ENCODE peak calls at places on chromosome 19, in six cellular contexts. F is colonic mucosa, O is endothelial cell of umbilical vein, X is IMR-90, C is thoracic aorta, R is ascending aorta. T is an unnamed sample.

GRCh38 chr19:20776083-20777076 is at the start of gene ZNF66:
- DNase-seq in F (peak), O (peak), X (peak), C (peak), R (peak), T (peak)

GRCh38 chr19:41877490-41877876 is 404 bp downstream of the CD79A start:
- DNase-seq in F (no peak), O (no peak), X (no peak), C (no peak), R (no peak), T (no peak)

GRCh38 chr19:43755256-43755801 is 567 bp upstream of the SMG9 start:
- DNase-seq in F (peak), O (peak), X (peak), C (no peak), R (no peak), T (peak)

GRCh38 chr19:47707135-47707925 is 5.9 kb upstream of the EHD2 start:
- DNase-seq in F (peak), O (peak), X (peak), C (no peak), R (no peak), T (peak)

GRCh38 chr19:50720921-50721291 is 1.3 kb upstream of the SHANK1 start:
- DNase-seq in F (no peak), O (no peak), X (peak), C (no peak), R (no peak), T (peak)

GRCh38 chr19:36023432-36023831 is 9.2 kb downstream of the CLIP3 start:
- DNase-seq in F (no peak), O (no peak), X (no peak), C (no peak), R (no peak), T (no peak)

GRCh38 chr19:5600797-5601196 is 21.8 kb downstream of the SAFB2 start:
- DNase-seq in F (no peak), O (no peak), X (no peak), C (no peak), R (no peak), T (no peak)

GRCh38 chr19:48915757-48916156 is 15.6 kb downstream of the NUCB1 start:
- DNase-seq in F (no peak), O (no peak), X (no peak), C (no peak), R (no peak), T (no peak)

GRCh38 chr19:4748589-4748988 is 24.9 kb upstream of the DPP9 start:
- DNase-seq in F (no peak), O (no peak), X (no peak), C (no peak), R (no peak), T (no peak)

GRCh38 chr19:36528921-36529518 is 949 bp upstream of the ZNF260 start:
- DNase-seq in F (no peak), O (no peak), X (no peak), C (no peak), R (no peak), T (no peak)

GRCh38 chr19:13461536-13461935 is 44.7 kb downstream of the CACNA1A start:
- DNase-seq in F (no peak), O (no peak), X (no peak), C (no peak), R (no peak), T (no peak)

GRCh38 chr19:42074513-42075363 is 1.2 kb upstream of the ZNF574 start:
- DNase-seq in F (peak), O (no peak), X (no peak), C (no peak), R (no peak), T (no peak)

GRCh38 chr19:13483215-13483614 is 23.1 kb downstream of the CACNA1A start:
- DNase-seq in F (no peak), O (no peak), X (no peak), C (no peak), R (no peak), T (no peak)

GRCh38 chr19:38134538-38135149 is 89.4 kb downstream of the DPF1 start:
- DNase-seq in F (peak), O (peak), X (peak), C (no peak), R (no peak), T (peak)

GRCh38 chr19:6540918-6541689 is 10.3 kb downstream of the TNFSF9 start:
- DNase-seq in F (no peak), O (no peak), X (no peak), C (no peak), R (no peak), T (no peak)

GRCh38 chr19:3801412-3802096 is 15.4 kb upstream of the MATK start:
- DNase-seq in F (peak), O (no peak), X (no peak), C (no peak), R (no peak), T (no peak)

GRCh38 chr19:5684694-5685430 is 4.0 kb downstream of the HSD11B1L start:
- DNase-seq in F (no peak), O (no peak), X (no peak), C (no peak), R (no peak), T (no peak)

GRCh38 chr19:35123573-35123972 is 8.0 kb downstream of the FXYD3 start:
- DNase-seq in F (peak), O (no peak), X (no peak), C (peak), R (peak), T (no peak)

GRCh38 chr19:14097532-14098151 is 7.1 kb upstream of the SAMD1 start:
- DNase-seq in F (no peak), O (no peak), X (no peak), C (no peak), R (no peak), T (no peak)

GRCh38 chr19:35098413-35099049 is 17.1 kb upstream of the FXYD3 start:
- DNase-seq in F (no peak), O (no peak), X (no peak), C (no peak), R (no peak), T (no peak)

GRCh38 chr19:49019242-49019932 is 2.5 kb upstream of the LHB start:
- DNase-seq in F (peak), O (peak), X (peak), C (no peak), R (no peak), T (peak)

GRCh38 chr19:50794778-50795664 is 4.8 kb downstream of the ACP4 start:
- DNase-seq in F (no peak), O (no peak), X (no peak), C (no peak), R (no peak), T (no peak)

GRCh38 chr19:35293733-35294309 is 1.9 kb downstream of the MAG start:
- DNase-seq in F (no peak), O (no peak), X (no peak), C (no peak), R (no peak), T (no peak)

GRCh38 chr19:35545001-35545854 is at the start of gene TMEM147:
- DNase-seq in F (peak), O (peak), X (peak), C (peak), R (peak), T (peak)

GRCh38 chr19:54473071-54473941 is at the start of gene CDC42EP5:
- DNase-seq in F (peak), O (peak), X (peak), C (no peak), R (no peak), T (peak)

GRCh38 chr19:6533000-6533328 is 2.1 kb downstream of the TNFSF9 start:
- DNase-seq in F (no peak), O (no peak), X (no peak), C (no peak), R (no peak), T (no peak)

GRCh38 chr19:38032151-38032550 is 125.1 kb downstream of the SIPA1L3 start:
- DNase-seq in F (no peak), O (no peak), X (peak), C (no peak), R (no peak), T (peak)

GRCh38 chr19:10690351-10690781 is 10.9 kb upstream of the QTRT1 start:
- DNase-seq in F (no peak), O (no peak), X (peak), C (no peak), R (no peak), T (peak)

GRCh38 chr19:402786-403185 is 6.2 kb downstream of the C2CD4C start:
- DNase-seq in F (no peak), O (no peak), X (no peak), C (no peak), R (no peak), T (no peak)

DNA sequence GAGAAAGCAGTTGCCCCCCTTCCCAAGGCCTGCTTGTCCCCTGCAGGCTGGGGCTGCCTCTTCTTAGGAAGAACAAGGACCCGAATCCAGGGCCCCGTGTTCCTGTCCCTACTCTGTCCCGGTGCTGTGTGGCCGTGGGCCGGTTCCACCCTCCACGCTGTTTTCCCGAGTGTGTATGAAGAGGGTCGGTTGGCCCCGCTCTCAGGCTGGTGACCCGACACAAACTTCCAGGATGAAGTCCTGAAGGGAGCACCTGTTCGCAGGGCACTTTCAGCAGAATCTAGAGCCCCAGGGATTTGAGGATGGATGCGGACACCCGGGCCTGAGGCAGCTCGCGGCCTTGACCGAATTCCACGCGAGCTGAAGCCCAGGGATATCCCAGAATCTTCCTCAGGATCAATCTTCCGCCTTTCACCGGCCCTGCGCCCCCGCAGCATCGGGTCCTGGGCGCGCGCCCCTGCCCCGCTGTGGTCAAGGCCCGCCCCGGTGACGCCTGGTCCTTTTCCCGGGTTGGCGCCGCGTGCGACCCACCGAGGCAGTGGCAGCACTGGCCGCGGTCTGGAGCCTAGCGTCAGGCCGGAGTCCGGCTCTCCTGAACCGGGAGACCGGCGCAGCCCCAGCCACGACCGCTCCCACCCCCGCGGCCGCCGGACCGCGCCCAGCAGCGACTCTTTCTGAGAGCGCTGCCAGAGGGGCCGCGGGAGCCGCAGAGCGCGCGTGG is 528 bp upstream of the CHST8 start:
- DNase-seq in F (no peak), O (no peak), X (no peak), C (no peak), R (no peak), T (no peak)
- H3K4me3 ChIP-seq in F (no peak), O (no peak), X (no peak), C (peak), R (no peak), T (no peak)

DNA sequence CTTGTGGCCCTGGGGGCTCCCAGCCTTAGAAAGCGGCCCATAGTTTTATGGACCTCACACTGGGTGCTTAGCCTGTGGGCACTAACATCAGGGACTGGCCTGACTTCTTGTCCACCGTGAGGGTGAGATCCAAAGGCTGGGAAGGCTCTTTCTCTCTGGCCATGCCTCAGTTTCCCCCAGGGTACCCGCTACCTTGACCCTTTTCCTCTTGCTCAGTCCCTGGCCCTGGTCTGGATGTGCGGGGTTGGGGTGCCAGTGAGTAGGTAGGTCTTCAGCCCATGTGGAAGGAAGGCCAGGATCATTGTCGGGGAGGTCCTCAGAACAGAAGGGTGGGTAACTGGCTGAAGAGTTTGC is 1.6 kb upstream of the TMEM161A start:
- DNase-seq in F (no peak), O (no peak), X (no peak), C (no peak), R (no peak), T (no peak)
- TF ChIP-seq CTCF in F (no peak), O (no peak), X (no peak), C (no peak), R (no peak), T (no peak)

GRCh38 chr19:2785244-2786000 is at the start of gene THOP1:
- DNase-seq in F (peak), O (peak), X (peak), C (peak), R (peak), T (peak)

GRCh38 chr19:2787115-2787514 is 1.8 kb downstream of the THOP1 start:
- DNase-seq in F (no peak), O (no peak), X (no peak), C (no peak), R (no peak), T (no peak)

GRCh38 chr19:2782357-2782935 is 627 bp downstream of the SGTA start:
- DNase-seq in F (peak), O (peak), X (no peak), C (no peak), R (no peak), T (peak)

GRCh38 chr19:2782936-2783780 is at the start of gene SGTA:
- DNase-seq in F (peak), O (peak), X (peak), C (peak), R (peak), T (peak)

GRCh38 chr19:2783781-2784145 is 690 bp upstream of the SGTA start:
- DNase-seq in F (no peak), O (no peak), X (no peak), C (no peak), R (no peak), T (no peak)
- H3K4me3 ChIP-seq in F (peak), O (peak), X (no peak), C (peak), R (peak), T (peak)

GRCh38 chr19:15453091-15453498 is 3.3 kb upstream of the WIZ start:
- DNase-seq in F (no peak), O (peak), X (no peak), C (no peak), R (no peak), T (no peak)
- TF ChIP-seq CTCF in F (no peak), O (peak), X (peak), C (peak), R (peak), T (peak)

DNA sequence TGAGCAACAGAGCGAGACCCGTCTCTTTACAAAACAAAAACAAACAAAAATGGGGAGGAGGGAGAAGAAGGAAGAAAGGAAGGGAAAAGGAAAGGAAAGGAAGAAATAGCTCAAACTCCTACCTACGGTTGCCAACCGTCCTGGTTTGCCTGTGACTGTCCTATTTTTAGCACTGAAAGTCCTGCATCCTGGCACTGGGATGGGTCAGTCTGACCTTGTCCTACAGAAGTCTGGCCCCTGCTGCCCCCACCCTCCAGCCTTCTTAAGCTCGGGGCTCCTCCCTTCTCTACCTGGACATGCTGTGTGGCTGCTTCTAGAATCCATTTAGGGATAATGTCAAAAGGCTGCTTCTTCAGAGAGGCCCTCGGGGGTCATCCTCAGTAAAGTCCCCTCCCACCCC is 1.2 kb upstream of the STXBP2 start:
- DNase-seq in F (no peak), O (no peak), X (no peak), C (no peak), R (no peak), T (no peak)
- H3K4me3 ChIP-seq in F (no peak), O (no peak), X (no peak), C (no peak), R (no peak), T (no peak)

GRCh38 chr19:45713141-45713540 is 17.6 kb downstream of the FBXO46 start:
- DNase-seq in F (no peak), O (no peak), X (no peak), C (no peak), R (no peak), T (no peak)

GRCh38 chr19:45716314-45717130 is 14.2 kb downstream of the FBXO46 start:
- DNase-seq in F (peak), O (peak), X (no peak), C (no peak), R (no peak), T (peak)

GRCh38 chr19:45717983-45718650 is 12.6 kb downstream of the FBXO46 start:
- DNase-seq in F (no peak), O (no peak), X (no peak), C (no peak), R (no peak), T (peak)

GRCh38 chr19:45715139-45715538 is 15.6 kb downstream of the FBXO46 start:
- DNase-seq in F (no peak), O (no peak), X (no peak), C (no peak), R (no peak), T (no peak)

DNA sequence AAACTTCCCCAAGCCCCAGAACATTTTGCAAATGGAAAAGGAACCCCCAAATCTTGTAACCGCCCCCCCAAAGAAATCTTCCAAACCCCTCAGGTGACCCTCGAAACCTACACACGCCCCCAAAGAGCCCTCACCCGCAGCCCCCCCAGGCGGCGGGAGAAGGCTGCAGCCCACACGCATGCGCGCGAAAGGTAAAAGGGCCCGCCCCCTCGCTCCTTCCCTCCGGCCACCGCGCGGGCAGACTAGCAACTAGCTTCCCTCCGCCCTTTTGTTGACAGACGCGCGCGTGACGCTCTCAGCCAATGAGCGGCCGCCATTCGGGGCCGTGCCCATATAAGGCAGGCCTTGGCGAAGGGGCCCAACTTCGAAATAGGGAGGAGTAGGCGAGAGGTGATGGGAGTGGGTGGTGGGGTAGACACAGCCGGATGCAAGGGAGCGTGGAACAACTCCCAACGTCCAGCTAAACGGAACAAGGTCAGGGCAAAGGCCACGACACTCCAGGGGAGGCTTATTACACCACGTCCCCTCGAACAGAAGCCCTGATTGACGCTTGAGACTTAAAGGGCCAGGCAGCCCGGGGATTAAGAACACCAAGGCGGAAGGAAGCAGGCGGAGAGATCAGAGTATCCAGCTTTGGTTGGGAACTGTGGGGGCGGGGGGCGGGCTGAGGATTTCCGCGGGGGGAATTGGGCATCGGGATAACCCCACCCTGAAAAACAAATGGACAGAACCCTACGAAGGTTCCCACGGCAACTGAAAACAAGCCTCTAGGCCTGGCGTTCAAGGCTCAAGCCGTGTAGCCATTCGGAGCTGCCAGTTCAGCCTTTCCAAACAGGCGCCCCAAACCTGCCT is 13.3 kb downstream of the FBXO46 start:
- DNase-seq in F (peak), O (peak), X (peak), C (peak), R (peak), T (peak)
- TF ChIP-seq CTCF in F (no peak), O (peak), X (peak), C (peak), R (peak), T (peak)

DNA sequence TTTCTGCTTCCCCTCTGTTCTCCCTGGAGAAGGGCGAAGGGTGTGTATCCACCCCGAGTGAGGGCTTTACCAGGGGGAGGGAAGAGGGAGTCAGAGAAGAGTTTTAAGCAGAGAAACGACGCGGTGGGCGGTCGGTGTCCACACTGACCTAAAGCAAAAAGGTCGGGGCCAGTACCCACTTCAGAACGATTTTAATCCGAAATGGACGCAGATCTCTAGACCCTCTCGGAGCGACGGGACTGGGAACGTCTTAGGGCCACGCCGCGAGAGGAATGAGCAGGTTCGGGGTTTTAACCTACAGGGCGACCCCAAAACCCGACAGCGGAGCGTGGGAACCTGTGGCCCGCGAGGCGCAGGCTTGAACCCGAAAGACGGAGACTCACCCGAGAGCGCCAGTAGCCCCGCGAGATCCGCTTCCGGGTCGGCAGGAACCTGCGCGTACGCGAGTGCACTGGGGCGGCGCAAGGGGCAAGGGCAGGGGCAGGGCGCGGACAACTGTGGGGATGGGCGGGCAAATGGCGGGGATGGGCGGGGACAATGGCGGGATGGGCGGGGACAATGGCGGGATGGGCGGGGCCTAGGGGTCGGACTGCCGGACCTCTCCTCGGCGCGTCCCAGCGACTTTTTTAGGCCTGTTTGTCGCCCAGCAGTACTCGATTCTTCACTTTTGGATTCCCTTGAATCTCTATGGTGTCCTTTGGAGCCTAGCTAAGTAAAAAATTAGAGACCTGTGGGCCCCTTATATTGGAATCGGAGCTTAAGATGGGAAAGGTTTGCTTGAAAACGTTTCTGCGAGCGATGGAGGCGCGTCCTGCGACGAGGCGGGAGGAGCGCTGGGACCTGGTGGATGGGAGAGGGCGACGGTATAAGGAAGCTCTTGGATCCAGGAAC is at the start of gene ZNF677:
- DNase-seq in F (peak), O (peak), X (peak), C (peak), R (peak), T (peak)
- H3K4me3 ChIP-seq in F (peak), O (peak), X (peak), C (peak), R (peak), T (peak)

T was measured in fibroblast of villous mesenchyme.